ENCODE peak calls at places on chromosomes 6 and 20, in nine cellular contexts. One of them, this sample, is unnamed.
A peak's percentile ranks its signal among the peaks of the same experiment; 100 is the strongest.

GRCh38 chr6:44036196-44036595 is 91.1 kb downstream of the MRPL14 start:
- DNase-seq in testis: no peak
- DNase-seq in GM12878: no peak
- DNase-seq in psoas muscle: no peak
- DNase-seq in H1: no peak
- DNase-seq in SK-N-SH: no peak
- DNase-seq in cardiac muscle cell: no peak
- DNase-seq in small intestine: no peak
- DNase-seq in H9: no peak
- DNase-seq in this sample: no peak

GRCh38 chr6:157672726-157673412 is 150.2 kb upstream of the SNX9 start:
- DNase-seq in testis: no peak
- DNase-seq in GM12878: no peak
- DNase-seq in psoas muscle: no peak
- DNase-seq in H1: no peak
- DNase-seq in SK-N-SH: no peak
- DNase-seq in cardiac muscle cell: no peak
- DNase-seq in small intestine: no peak
- DNase-seq in H9: no peak
- DNase-seq in this sample: no peak

GRCh38 chr6:53793318-53793975 is 1.4 kb upstream of the LRRC1 start:
- DNase-seq in testis: peak; percentile 81
- DNase-seq in GM12878: no peak
- DNase-seq in psoas muscle: peak; percentile 20
- DNase-seq in H1: no peak
- DNase-seq in SK-N-SH: peak; percentile 37
- DNase-seq in cardiac muscle cell: peak; percentile 85
- DNase-seq in small intestine: peak; percentile 75
- DNase-seq in H9: peak; percentile 47
- DNase-seq in this sample: peak; percentile 48

GRCh38 chr6:86477510-86478166 is 459.7 kb upstream of the HTR1E start:
- DNase-seq in testis: no peak
- DNase-seq in GM12878: no peak
- DNase-seq in psoas muscle: no peak
- DNase-seq in H1: no peak
- DNase-seq in SK-N-SH: no peak
- DNase-seq in cardiac muscle cell: peak; percentile 19
- DNase-seq in small intestine: no peak
- DNase-seq in H9: peak; percentile 37
- DNase-seq in this sample: peak; percentile 13

GRCh38 chr6:80143312-80143960 is 37.0 kb downstream of the BCKDHB start:
- DNase-seq in testis: peak; percentile 87
- DNase-seq in GM12878: no peak
- DNase-seq in psoas muscle: peak; percentile 30
- DNase-seq in H1: no peak
- DNase-seq in SK-N-SH: peak; percentile 3
- DNase-seq in cardiac muscle cell: no peak
- DNase-seq in small intestine: peak; percentile 80
- DNase-seq in H9: no peak
- DNase-seq in this sample: peak; percentile 49

GRCh38 chr6:80249897-80250296 is 143.4 kb downstream of the BCKDHB start:
- DNase-seq in testis: no peak
- DNase-seq in GM12878: no peak
- DNase-seq in psoas muscle: no peak
- DNase-seq in H1: no peak
- DNase-seq in SK-N-SH: no peak
- DNase-seq in cardiac muscle cell: no peak
- DNase-seq in small intestine: no peak
- DNase-seq in H9: no peak
- DNase-seq in this sample: no peak

GRCh38 chr20:32354592-32355416 is 3.3 kb upstream of the ASXL1 start:
- DNase-seq in testis: no peak
- DNase-seq in GM12878: peak; percentile 59
- DNase-seq in psoas muscle: no peak
- DNase-seq in H1: no peak
- DNase-seq in SK-N-SH: no peak
- DNase-seq in cardiac muscle cell: no peak
- DNase-seq in small intestine: no peak
- DNase-seq in H9: no peak
- DNase-seq in this sample: peak; percentile 49

GRCh38 chr20:29878281-29878741 is 1379.2 kb upstream of the DEFB115 start:
- DNase-seq in testis: peak; percentile 69
- DNase-seq in GM12878: no peak
- DNase-seq in psoas muscle: no peak
- DNase-seq in H1: no peak
- DNase-seq in SK-N-SH: peak; percentile 93
- DNase-seq in cardiac muscle cell: no peak
- DNase-seq in small intestine: no peak
- DNase-seq in H9: no peak
- DNase-seq in this sample: no peak

GRCh38 chr20:34045294-34045693 is 51.6 kb downstream of the RALY start:
- DNase-seq in testis: peak; percentile 52
- DNase-seq in GM12878: no peak
- DNase-seq in psoas muscle: peak; percentile 23
- DNase-seq in H1: no peak
- DNase-seq in SK-N-SH: peak; percentile 54
- DNase-seq in cardiac muscle cell: peak; percentile 64
- DNase-seq in small intestine: peak; percentile 45
- DNase-seq in H9: no peak
- DNase-seq in this sample: peak; percentile 44

GRCh38 chr6:26272171-26272631 is 92.8 kb upstream of the BTN3A2 start:
- DNase-seq in testis: peak; percentile 35
- DNase-seq in GM12878: no peak
- DNase-seq in psoas muscle: peak; percentile 20
- DNase-seq in H1: no peak
- DNase-seq in SK-N-SH: no peak
- DNase-seq in cardiac muscle cell: peak; percentile 67
- DNase-seq in small intestine: peak; percentile 65
- DNase-seq in H9: peak; percentile 67
- DNase-seq in this sample: no peak

GRCh38 chr6:15882915-15883314 is 220.1 kb upstream of the DTNBP1 start:
- DNase-seq in testis: no peak
- DNase-seq in GM12878: no peak
- DNase-seq in psoas muscle: no peak
- DNase-seq in H1: no peak
- DNase-seq in SK-N-SH: peak; percentile 52
- DNase-seq in cardiac muscle cell: no peak
- DNase-seq in small intestine: no peak
- DNase-seq in H9: no peak
- DNase-seq in this sample: peak; percentile 77
- H3K4me1 ChIP-seq in testis: no peaks in the 10 kb centered on the region
- H3K4me1 ChIP-seq in GM12878: peaks cover 25% of the 10 kb centered on the region
- H3K4me1 ChIP-seq in psoas muscle: peaks cover 12% of the 10 kb centered on the region
- H3K4me1 ChIP-seq in H1: no peaks in the 10 kb centered on the region
- H3K4me1 ChIP-seq in SK-N-SH: peaks cover 33% of the 10 kb centered on the region
- H3K4me1 ChIP-seq in cardiac muscle cell: no peaks in the 10 kb centered on the region
- H3K4me1 ChIP-seq in small intestine: peaks cover 4% of the 10 kb centered on the region
- H3K4me1 ChIP-seq in H9: no peaks in the 10 kb centered on the region
- H3K4me1 ChIP-seq in this sample: peaks cover 48% of the 10 kb centered on the region

DNA sequence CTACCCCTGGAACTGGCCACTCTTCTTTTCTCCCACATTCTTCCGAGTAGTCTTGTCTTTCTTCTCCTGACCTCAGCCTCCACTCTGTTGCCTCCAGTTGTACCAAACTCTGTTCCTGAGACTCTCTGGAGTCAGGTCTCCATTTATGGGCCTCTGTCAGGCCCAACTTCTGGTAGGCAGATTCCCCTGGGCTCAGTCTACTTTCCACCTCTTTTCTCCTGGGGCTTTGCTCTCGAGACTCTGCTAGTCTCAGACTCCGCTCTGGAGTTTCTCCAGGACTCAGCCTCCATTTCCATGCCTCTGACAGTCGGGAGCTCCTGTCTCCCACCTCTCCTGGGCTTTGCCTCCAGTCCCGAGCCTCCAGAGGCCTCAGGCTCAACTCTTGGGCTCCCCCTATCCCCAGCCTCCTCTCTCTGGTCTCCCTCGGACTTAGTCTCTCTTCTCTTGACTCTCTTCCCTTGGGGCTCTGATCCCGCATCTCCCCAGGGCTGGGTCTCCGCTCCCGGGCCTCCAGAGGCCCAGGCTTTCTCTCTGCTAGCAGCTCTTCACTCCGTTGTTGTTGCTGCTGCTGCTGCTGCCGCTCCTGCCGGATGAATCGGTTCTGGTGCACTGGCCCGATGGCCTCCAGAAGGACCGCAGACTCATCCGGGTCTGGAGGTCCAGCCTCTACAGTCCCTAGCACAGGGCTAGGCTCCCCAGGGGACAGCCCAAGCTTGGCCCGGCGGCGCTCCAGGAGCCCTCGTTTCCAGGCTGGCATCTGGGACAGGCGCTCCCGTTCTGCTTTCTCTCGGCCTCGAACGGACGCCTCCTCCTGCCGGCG is 1.1 kb downstream of the PPP1R18 start:
- DNase-seq in testis: no peak
- DNase-seq in GM12878: no peak
- DNase-seq in psoas muscle: no peak
- DNase-seq in H1: no peak
- DNase-seq in SK-N-SH: no peak
- DNase-seq in cardiac muscle cell: no peak
- DNase-seq in small intestine: no peak
- DNase-seq in H9: no peak
- DNase-seq in this sample: no peak
- H3K4me1 ChIP-seq in testis: peaks cover 46% of the 10 kb centered on the region
- H3K4me1 ChIP-seq in GM12878: peaks cover 15% of the 10 kb centered on the region
- H3K4me1 ChIP-seq in psoas muscle: peaks cover 35% of the 10 kb centered on the region
- H3K4me1 ChIP-seq in H1: peaks cover 7% of the 10 kb centered on the region
- H3K4me1 ChIP-seq in SK-N-SH: peaks cover 72% of the 10 kb centered on the region
- H3K4me1 ChIP-seq in cardiac muscle cell: peaks cover 60% of the 10 kb centered on the region
- H3K4me1 ChIP-seq in small intestine: peaks cover 4% of the 10 kb centered on the region
- H3K4me1 ChIP-seq in H9: peaks cover 17% of the 10 kb centered on the region
- H3K4me1 ChIP-seq in this sample: peaks cover 39% of the 10 kb centered on the region

GRCh38 chr6:57038906-57039305 is 7.6 kb upstream of the KIAA1586 start:
- DNase-seq in testis: no peak
- DNase-seq in GM12878: no peak
- DNase-seq in psoas muscle: no peak
- DNase-seq in H1: no peak
- DNase-seq in SK-N-SH: no peak
- DNase-seq in cardiac muscle cell: no peak
- DNase-seq in small intestine: no peak
- DNase-seq in H9: no peak
- DNase-seq in this sample: no peak
- H3K4me1 ChIP-seq in testis: no peaks in the 10 kb centered on the region
- H3K4me1 ChIP-seq in GM12878: no peaks in the 10 kb centered on the region
- H3K4me1 ChIP-seq in psoas muscle: no peaks in the 10 kb centered on the region
- H3K4me1 ChIP-seq in H1: no peaks in the 10 kb centered on the region
- H3K4me1 ChIP-seq in SK-N-SH: no peaks in the 10 kb centered on the region
- H3K4me1 ChIP-seq in cardiac muscle cell: no peaks in the 10 kb centered on the region
- H3K4me1 ChIP-seq in small intestine: no peaks in the 10 kb centered on the region
- H3K4me1 ChIP-seq in H9: no peaks in the 10 kb centered on the region
- H3K4me1 ChIP-seq in this sample: no peaks in the 10 kb centered on the region

GRCh38 chr20:61658563-61658962 is 406.5 kb downstream of the CDH4 start:
- DNase-seq in testis: no peak
- DNase-seq in GM12878: no peak
- DNase-seq in psoas muscle: no peak
- DNase-seq in H1: no peak
- DNase-seq in SK-N-SH: no peak
- DNase-seq in cardiac muscle cell: no peak
- DNase-seq in small intestine: no peak
- DNase-seq in H9: no peak
- DNase-seq in this sample: no peak

GRCh38 chr20:61660559-61660958 is 405.1 kb downstream of the TAF4 start:
- DNase-seq in testis: no peak
- DNase-seq in GM12878: no peak
- DNase-seq in psoas muscle: no peak
- DNase-seq in H1: no peak
- DNase-seq in SK-N-SH: no peak
- DNase-seq in cardiac muscle cell: no peak
- DNase-seq in small intestine: no peak
- DNase-seq in H9: no peak
- DNase-seq in this sample: no peak

GRCh38 chr20:61661025-61661424 is 404.7 kb downstream of the TAF4 start:
- DNase-seq in testis: no peak
- DNase-seq in GM12878: no peak
- DNase-seq in psoas muscle: no peak
- DNase-seq in H1: no peak
- DNase-seq in SK-N-SH: no peak
- DNase-seq in cardiac muscle cell: no peak
- DNase-seq in small intestine: no peak
- DNase-seq in H9: no peak
- DNase-seq in this sample: no peak

GRCh38 chr20:61661583-61661982 is 404.1 kb downstream of the TAF4 start:
- DNase-seq in testis: no peak
- DNase-seq in GM12878: no peak
- DNase-seq in psoas muscle: no peak
- DNase-seq in H1: no peak
- DNase-seq in SK-N-SH: no peak
- DNase-seq in cardiac muscle cell: no peak
- DNase-seq in small intestine: no peak
- DNase-seq in H9: no peak
- DNase-seq in this sample: no peak

GRCh38 chr20:61659652-61660346 is 405.9 kb downstream of the TAF4 start:
- DNase-seq in testis: no peak
- DNase-seq in GM12878: no peak
- DNase-seq in psoas muscle: no peak
- DNase-seq in H1: no peak
- DNase-seq in SK-N-SH: no peak
- DNase-seq in cardiac muscle cell: no peak
- DNase-seq in small intestine: no peak
- DNase-seq in H9: no peak
- DNase-seq in this sample: no peak
- H3K4me1 ChIP-seq in testis: no peaks in the 10 kb centered on the region
- H3K4me1 ChIP-seq in GM12878: no peaks in the 10 kb centered on the region
- H3K4me1 ChIP-seq in psoas muscle: no peaks in the 10 kb centered on the region
- H3K4me1 ChIP-seq in H1: no peaks in the 10 kb centered on the region
- H3K4me1 ChIP-seq in SK-N-SH: peaks cover 11% of the 10 kb centered on the region
- H3K4me1 ChIP-seq in cardiac muscle cell: no peaks in the 10 kb centered on the region
- H3K4me1 ChIP-seq in small intestine: no peaks in the 10 kb centered on the region
- H3K4me1 ChIP-seq in H9: no peaks in the 10 kb centered on the region
- H3K4me1 ChIP-seq in this sample: no peaks in the 10 kb centered on the region

DNA sequence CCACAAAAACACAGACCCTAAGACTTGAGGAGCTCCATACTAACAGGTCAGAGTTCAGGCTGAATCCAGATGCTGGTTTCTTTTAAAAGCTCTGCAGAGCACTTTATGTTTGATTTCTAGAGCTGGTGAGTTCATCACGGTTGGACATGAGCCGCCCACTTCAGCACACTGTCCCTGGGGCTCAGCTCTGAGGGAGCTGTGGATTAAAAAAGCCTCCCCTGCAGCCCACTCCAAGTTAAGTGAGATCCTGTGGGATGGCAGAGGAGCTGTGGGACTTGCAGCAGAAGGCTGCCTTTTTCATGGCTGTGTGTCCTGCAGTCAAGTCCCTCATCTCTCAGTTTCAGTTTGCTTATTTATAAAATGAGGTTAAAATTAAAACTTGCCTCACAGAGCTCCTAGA is 110.5 kb downstream of the FOXO3 start:
- DNase-seq in testis: no peak
- DNase-seq in GM12878: no peak
- DNase-seq in psoas muscle: no peak
- DNase-seq in H1: no peak
- DNase-seq in SK-N-SH: no peak
- DNase-seq in cardiac muscle cell: no peak
- DNase-seq in small intestine: no peak
- DNase-seq in H9: no peak
- DNase-seq in this sample: no peak
- H3K4me1 ChIP-seq in testis: peaks cover 32% of the 10 kb centered on the region
- H3K4me1 ChIP-seq in GM12878: peaks cover 13% of the 10 kb centered on the region
- H3K4me1 ChIP-seq in psoas muscle: peaks cover 100% of the 10 kb centered on the region
- H3K4me1 ChIP-seq in H1: peaks cover 19% of the 10 kb centered on the region
- H3K4me1 ChIP-seq in SK-N-SH: peaks cover 54% of the 10 kb centered on the region
- H3K4me1 ChIP-seq in cardiac muscle cell: peaks cover 44% of the 10 kb centered on the region
- H3K4me1 ChIP-seq in small intestine: peaks cover 29% of the 10 kb centered on the region
- H3K4me1 ChIP-seq in H9: peaks cover 7% of the 10 kb centered on the region
- H3K4me1 ChIP-seq in this sample: no peaks in the 10 kb centered on the region